ENCODE peak calls at places on chromosomes 6 and 20, in five cellular contexts. Q is cardiac muscle cell; R is heart left ventricle; X is iPS DF 6.9; O is CD8-positive, alpha-beta T cell. D is an unnamed sample.

GRCh38 chr6:99334526-99335127 is 14.8 kb downstream of the FAXC start:
- DNase-seq in Q (peak), R (no peak), X (no peak), O (no peak), D (no peak)

GRCh38 chr20:8635837-8636236 is 433.1 kb upstream of the PLCB4 start:
- DNase-seq in Q (no peak), R (no peak), X (no peak), O (no peak), D (no peak)

GRCh38 chr6:108157972-108158441 is 7.8 kb upstream of the NR2E1 start:
- DNase-seq in Q (no peak), R (no peak), X (no peak), O (no peak), D (no peak)

GRCh38 chr6:135231469-135231844 is 50.3 kb downstream of the MYB start:
- DNase-seq in Q (no peak), R (no peak), X (no peak), O (no peak), D (no peak)

GRCh38 chr6:134373282-134373922 is 55.5 kb upstream of the SGK1 start:
- DNase-seq in Q (no peak), R (peak), X (no peak), O (no peak), D (peak)

GRCh38 chr6:144725731-144726522 is 440.8 kb downstream of the UTRN start:
- DNase-seq in Q (no peak), R (no peak), X (no peak), O (peak), D (no peak)

GRCh38 chr20:7856756-7857155 is 83.5 kb downstream of the HAO1 start:
- DNase-seq in Q (no peak), R (no peak), X (no peak), O (no peak), D (peak)

GRCh38 chr6:18386302-18386976 is 711 bp upstream of the RNF144B start:
- DNase-seq in Q (peak), R (peak), X (no peak), O (no peak), D (no peak)

GRCh38 chr6:7341989-7342742 is 29.2 kb upstream of the SSR1 start:
- DNase-seq in Q (no peak), R (no peak), X (no peak), O (no peak), D (no peak)

GRCh38 chr6:169269180-169270076 is 15.8 kb upstream of the THBS2 start:
- DNase-seq in Q (no peak), R (peak), X (no peak), O (no peak), D (no peak)

GRCh38 chr6:131059486-131059885 is 3.6 kb downstream of the EPB41L2 start:
- DNase-seq in Q (no peak), R (no peak), X (no peak), O (no peak), D (no peak)

GRCh38 chr20:41087777-41088176 is 49.6 kb upstream of the PLCG1 start:
- DNase-seq in Q (no peak), R (no peak), X (no peak), O (no peak), D (no peak)

GRCh38 chr20:42112161-42112560 is 494.0 kb upstream of the CHD6 start:
- DNase-seq in Q (no peak), R (no peak), X (no peak), O (no peak), D (no peak)
- H3K27ac ChIP-seq in Q (no peak), R (no peak), X (no peak), O (no peak), D (no peak)

DNA sequence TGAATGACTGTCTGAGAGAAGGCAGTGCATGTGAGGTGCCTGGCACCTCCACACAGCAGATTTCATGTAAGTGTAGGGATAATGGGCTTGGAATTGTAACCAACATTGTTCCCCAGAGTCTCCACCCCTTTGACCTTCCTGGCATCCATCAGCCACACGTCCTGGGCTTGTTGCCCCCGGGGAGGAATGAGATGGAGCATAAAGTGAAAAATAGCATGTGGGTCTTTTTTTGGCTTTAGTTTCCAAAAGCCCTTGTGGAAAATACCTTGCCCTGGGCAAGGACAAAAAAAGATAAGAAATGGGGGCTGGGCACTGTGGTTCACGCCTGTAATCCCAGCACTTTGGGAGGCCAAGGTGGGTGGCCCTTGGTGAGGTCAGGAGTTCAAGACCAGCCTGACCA is 242.3 kb upstream of the ECI2 start:
- DNase-seq in Q (peak), R (peak), X (no peak), O (no peak), D (no peak)
- H3K27ac ChIP-seq in Q (peak), R (peak), X (no peak), O (no peak), D (no peak)

DNA sequence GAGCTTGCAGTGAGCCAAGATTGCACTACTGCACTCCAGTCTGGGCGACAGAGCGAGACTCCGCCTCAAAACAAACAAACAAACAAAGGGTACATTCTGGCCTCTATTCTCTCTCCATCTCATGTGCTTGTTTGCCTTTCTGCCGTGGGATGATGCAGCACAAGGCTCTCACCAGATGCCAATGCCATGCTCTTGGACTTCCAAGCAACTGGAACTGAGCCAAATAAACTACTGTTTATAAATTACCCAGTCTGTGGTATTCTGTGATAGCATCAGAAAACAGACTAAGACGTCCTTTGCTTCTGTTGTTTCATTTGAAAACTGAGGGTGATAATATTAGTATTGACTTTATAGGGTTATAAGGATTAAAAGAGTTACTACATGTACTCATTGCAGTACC is 3.6 kb upstream of the BRD2 start:
- DNase-seq in Q (no peak), R (no peak), X (no peak), O (no peak), D (no peak)
- H3K27ac ChIP-seq in Q (no peak), R (no peak), X (no peak), O (no peak), D (no peak)

GRCh38 chr6:90720404-90720803 is 133.5 kb upstream of the MAP3K7 start:
- DNase-seq in Q (no peak), R (no peak), X (no peak), O (no peak), D (no peak)
- H3K27ac ChIP-seq in Q (no peak), R (no peak), X (no peak), O (no peak), D (no peak)

DNA sequence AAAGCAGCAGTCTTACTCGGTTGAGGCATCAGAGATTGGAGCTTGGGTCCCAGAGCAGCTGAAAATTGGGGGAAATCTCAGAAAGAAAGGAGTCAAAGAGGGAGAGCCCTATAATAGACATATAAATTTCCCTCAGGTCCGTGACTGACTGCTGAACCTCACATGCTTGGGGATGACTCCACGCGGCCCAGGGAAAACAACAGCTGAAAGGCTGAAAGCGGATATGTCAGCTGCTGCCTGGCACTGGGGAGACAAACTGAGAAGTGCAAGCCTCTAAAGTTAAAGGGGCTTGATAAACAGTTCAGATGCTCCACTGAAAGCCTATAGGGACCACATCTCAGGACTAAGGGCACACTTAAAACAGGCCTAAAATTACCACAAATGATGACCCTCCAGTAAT is 255.9 kb upstream of the RIN2 start:
- DNase-seq in Q (no peak), R (no peak), X (no peak), O (no peak), D (no peak)
- H3K27ac ChIP-seq in Q (no peak), R (no peak), X (no peak), O (no peak), D (no peak)

GRCh38 chr20:226958-227357 is at the start of gene DEFB129:
- DNase-seq in Q (no peak), R (no peak), X (no peak), O (no peak), D (no peak)
- H3K27ac ChIP-seq in Q (no peak), R (no peak), X (no peak), O (no peak), D (no peak)

GRCh38 chr20:2986466-2986865 is 57.0 kb upstream of the GNRH2 start:
- DNase-seq in Q (no peak), R (no peak), X (no peak), O (no peak), D (peak)

GRCh38 chr20:2981646-2982045 is 61.8 kb upstream of the GNRH2 start:
- DNase-seq in Q (no peak), R (no peak), X (no peak), O (no peak), D (no peak)

GRCh38 chr20:2984028-2984501 is 59.4 kb upstream of the GNRH2 start:
- DNase-seq in Q (no peak), R (no peak), X (no peak), O (no peak), D (no peak)

GRCh38 chr20:2983508-2983907 is 59.9 kb upstream of the GNRH2 start:
- DNase-seq in Q (no peak), R (no peak), X (no peak), O (no peak), D (no peak)

GRCh38 chr20:2984956-2985661 is 58.3 kb upstream of the GNRH2 start:
- DNase-seq in Q (peak), R (no peak), X (no peak), O (no peak), D (peak)
- H3K27ac ChIP-seq in Q (peak), R (no peak), X (no peak), O (no peak), D (peak)